ENCODE peak calls at places on chromosomes 1 and 21, in five cellular contexts. One of them, this sample, is unnamed.

GRCh38 chr1:197144570-197145325 is 1.7 kb downstream of the ASPM start:
- DNase-seq in GM23338: no peak
- DNase-seq in right lobe of liver: peak
- DNase-seq in HL-60: no peak
- DNase-seq in left ventricle myocardium inferior: no peak
- DNase-seq in this sample: no peak

GRCh38 chr1:24683713-24684162 is 40.6 kb downstream of the SRRM1 start:
- DNase-seq in right lobe of liver: no peak
- DNase-seq in HL-60: no peak
- DNase-seq in left ventricle myocardium inferior: no peak
- DNase-seq in GM23338: no peak
- DNase-seq in this sample: peak

GRCh38 chr21:42621166-42621827 is 32.1 kb upstream of the PDE9A start:
- DNase-seq in left ventricle myocardium inferior: no peak
- DNase-seq in right lobe of liver: no peak
- DNase-seq in HL-60: no peak
- DNase-seq in GM23338: no peak
- DNase-seq in this sample: peak

GRCh38 chr1:189708674-189709073 is 769.0 kb downstream of the BRINP3 start:
- DNase-seq in right lobe of liver: no peak
- DNase-seq in HL-60: no peak
- DNase-seq in GM23338: peak
- DNase-seq in left ventricle myocardium inferior: no peak
- DNase-seq in this sample: peak

GRCh38 chr1:2801535-2802291 is at the start of gene TTC34:
- DNase-seq in left ventricle myocardium inferior: no peak
- DNase-seq in HL-60: peak
- DNase-seq in GM23338: peak
- DNase-seq in right lobe of liver: no peak
- DNase-seq in this sample: peak

GRCh38 chr1:208207388-208208131 is 36.6 kb downstream of the PLXNA2 start:
- DNase-seq in HL-60: no peak
- DNase-seq in right lobe of liver: peak
- DNase-seq in GM23338: peak
- DNase-seq in left ventricle myocardium inferior: peak
- DNase-seq in this sample: no peak

GRCh38 chr1:150553392-150554085 is 4.3 kb downstream of the ADAMTSL4 start:
- DNase-seq in HL-60: no peak
- DNase-seq in right lobe of liver: peak
- DNase-seq in GM23338: no peak
- DNase-seq in left ventricle myocardium inferior: no peak
- DNase-seq in this sample: peak

GRCh38 chr1:41562328-41562727 is 77.8 kb upstream of the EDN2 start:
- DNase-seq in left ventricle myocardium inferior: no peak
- DNase-seq in HL-60: no peak
- DNase-seq in GM23338: no peak
- DNase-seq in right lobe of liver: no peak
- DNase-seq in this sample: no peak

GRCh38 chr1:109740615-109741373 is at the start of gene GSTM3:
- DNase-seq in GM23338: no peak
- DNase-seq in left ventricle myocardium inferior: no peak
- DNase-seq in right lobe of liver: no peak
- DNase-seq in HL-60: no peak
- DNase-seq in this sample: no peak

GRCh38 chr1:225349826-225350225 is 78.0 kb downstream of the LBR start:
- DNase-seq in GM23338: no peak
- DNase-seq in left ventricle myocardium inferior: no peak
- DNase-seq in right lobe of liver: no peak
- DNase-seq in HL-60: no peak
- DNase-seq in this sample: no peak

GRCh38 chr1:204420039-204421004 is 8.7 kb upstream of the PPP1R15B start:
- DNase-seq in HL-60: no peak
- DNase-seq in left ventricle myocardium inferior: no peak
- DNase-seq in GM23338: peak
- DNase-seq in right lobe of liver: no peak
- DNase-seq in this sample: no peak

GRCh38 chr1:182570611-182570970 is 18.5 kb downstream of the RNASEL start:
- DNase-seq in GM23338: no peak
- DNase-seq in right lobe of liver: no peak
- DNase-seq in left ventricle myocardium inferior: no peak
- DNase-seq in HL-60: no peak
- DNase-seq in this sample: no peak

GRCh38 chr1:153881764-153882163 is 41.0 kb downstream of the GATAD2B start:
- DNase-seq in HL-60: no peak
- DNase-seq in right lobe of liver: peak
- DNase-seq in GM23338: no peak
- DNase-seq in left ventricle myocardium inferior: no peak
- DNase-seq in this sample: no peak

GRCh38 chr1:161307230-161307768 is 2.5 kb downstream of the MPZ start:
- DNase-seq in right lobe of liver: peak
- DNase-seq in left ventricle myocardium inferior: no peak
- DNase-seq in GM23338: no peak
- DNase-seq in HL-60: peak
- DNase-seq in this sample: peak

GRCh38 chr1:18069903-18070302 is 37.7 kb upstream of the IGSF21 start:
- DNase-seq in GM23338: no peak
- DNase-seq in right lobe of liver: no peak
- DNase-seq in left ventricle myocardium inferior: no peak
- DNase-seq in HL-60: no peak
- DNase-seq in this sample: no peak

GRCh38 chr1:6037338-6037762 is 8.3 kb upstream of the KCNAB2 start:
- DNase-seq in GM23338: no peak
- DNase-seq in left ventricle myocardium inferior: no peak
- DNase-seq in right lobe of liver: no peak
- DNase-seq in HL-60: peak
- DNase-seq in this sample: no peak

GRCh38 chr1:232873412-232873811 is 68.2 kb downstream of the MAP10 start:
- DNase-seq in left ventricle myocardium inferior: no peak
- DNase-seq in GM23338: no peak
- DNase-seq in right lobe of liver: no peak
- DNase-seq in HL-60: no peak
- DNase-seq in this sample: no peak

GRCh38 chr1:85321237-85321964 is 45.0 kb upstream of the BCL10 start:
- DNase-seq in HL-60: peak
- DNase-seq in left ventricle myocardium inferior: no peak
- DNase-seq in GM23338: no peak
- DNase-seq in right lobe of liver: no peak
- DNase-seq in this sample: no peak

GRCh38 chr21:37415938-37416337 is 49.4 kb downstream of the DYRK1A start:
- DNase-seq in HL-60: no peak
- DNase-seq in right lobe of liver: no peak
- DNase-seq in left ventricle myocardium inferior: no peak
- DNase-seq in GM23338: no peak
- DNase-seq in this sample: no peak

GRCh38 chr1:117674521-117675400 is 68.9 kb downstream of the TENT5C start:
- DNase-seq in GM23338: no peak
- DNase-seq in right lobe of liver: no peak
- DNase-seq in HL-60: peak
- DNase-seq in left ventricle myocardium inferior: no peak
- DNase-seq in this sample: no peak

GRCh38 chr1:162846256-162847212 is 14.4 kb downstream of the CCDC190 start:
- DNase-seq in left ventricle myocardium inferior: no peak
- DNase-seq in GM23338: no peak
- DNase-seq in HL-60: no peak
- DNase-seq in right lobe of liver: no peak
- DNase-seq in this sample: no peak

GRCh38 chr1:119379117-119379516 is 10.5 kb downstream of the HAO2 start:
- DNase-seq in left ventricle myocardium inferior: no peak
- DNase-seq in right lobe of liver: peak
- DNase-seq in GM23338: no peak
- DNase-seq in HL-60: no peak
- DNase-seq in this sample: no peak

GRCh38 chr1:27519341-27520258 is 29.6 kb upstream of the WASF2 start:
- DNase-seq in GM23338: no peak
- DNase-seq in HL-60: no peak
- DNase-seq in left ventricle myocardium inferior: peak
- DNase-seq in right lobe of liver: peak
- DNase-seq in this sample: peak

GRCh38 chr1:233020441-233020840 is 70.0 kb downstream of the NTPCR start:
- DNase-seq in right lobe of liver: no peak
- DNase-seq in left ventricle myocardium inferior: no peak
- DNase-seq in HL-60: no peak
- DNase-seq in GM23338: no peak
- DNase-seq in this sample: no peak

GRCh38 chr1:162629651-162630050 is 2.6 kb upstream of the DDR2 start:
- DNase-seq in HL-60: no peak
- DNase-seq in GM23338: no peak
- DNase-seq in left ventricle myocardium inferior: no peak
- DNase-seq in right lobe of liver: no peak
- DNase-seq in this sample: no peak

GRCh38 chr1:58887059-58887458 is 103.2 kb upstream of the JUN start:
- DNase-seq in left ventricle myocardium inferior: no peak
- DNase-seq in right lobe of liver: no peak
- DNase-seq in HL-60: no peak
- DNase-seq in GM23338: no peak
- DNase-seq in this sample: no peak

GRCh38 chr1:15236226-15237145 is 10.5 kb upstream of the FHAD1 start:
- DNase-seq in GM23338: no peak
- DNase-seq in left ventricle myocardium inferior: no peak
- DNase-seq in HL-60: no peak
- DNase-seq in right lobe of liver: no peak
- DNase-seq in this sample: no peak

GRCh38 chr1:13860023-13860422 is 160.0 kb downstream of the PRDM2 start:
- DNase-seq in left ventricle myocardium inferior: no peak
- DNase-seq in right lobe of liver: no peak
- DNase-seq in HL-60: no peak
- DNase-seq in GM23338: no peak
- DNase-seq in this sample: no peak

GRCh38 chr1:156647351-156647750 is 5.4 kb downstream of the BCAN start:
- DNase-seq in GM23338: no peak
- DNase-seq in HL-60: no peak
- DNase-seq in left ventricle myocardium inferior: no peak
- DNase-seq in right lobe of liver: no peak
- DNase-seq in this sample: no peak

GRCh38 chr1:18253093-18253492 is 145.5 kb downstream of the IGSF21 start:
- DNase-seq in left ventricle myocardium inferior: no peak
- DNase-seq in right lobe of liver: no peak
- DNase-seq in HL-60: no peak
- DNase-seq in GM23338: no peak
- DNase-seq in this sample: no peak

GRCh38 chr1:81424056-81424455 is 376.7 kb upstream of the ADGRL2 start:
- DNase-seq in right lobe of liver: no peak
- DNase-seq in left ventricle myocardium inferior: no peak
- DNase-seq in GM23338: no peak
- DNase-seq in HL-60: no peak
- DNase-seq in this sample: no peak

GRCh38 chr1:92333668-92334067 is 34.8 kb downstream of the RPAP2 start:
- DNase-seq in HL-60: no peak
- DNase-seq in left ventricle myocardium inferior: no peak
- DNase-seq in GM23338: no peak
- DNase-seq in right lobe of liver: no peak
- DNase-seq in this sample: no peak

GRCh38 chr21:32425628-32426027 is 13.1 kb downstream of the EVA1C start:
- DNase-seq in GM23338: no peak
- DNase-seq in HL-60: no peak
- DNase-seq in right lobe of liver: no peak
- DNase-seq in left ventricle myocardium inferior: no peak
- DNase-seq in this sample: no peak

GRCh38 chr1:45913925-45914501 is 110.6 kb downstream of the MAST2 start:
- DNase-seq in left ventricle myocardium inferior: no peak
- DNase-seq in right lobe of liver: no peak
- DNase-seq in HL-60: no peak
- DNase-seq in GM23338: no peak
- DNase-seq in this sample: no peak

GRCh38 chr1:36450270-36450918 is at the start of gene OSCP1:
- DNase-seq in left ventricle myocardium inferior: peak
- DNase-seq in right lobe of liver: peak
- DNase-seq in GM23338: peak
- DNase-seq in HL-60: peak
- DNase-seq in this sample: peak
- H3K4me3 ChIP-seq in left ventricle myocardium inferior: peak
- H3K4me3 ChIP-seq in right lobe of liver: peak
- H3K4me3 ChIP-seq in GM23338: peak
- H3K4me3 ChIP-seq in HL-60: no peak
- H3K4me3 ChIP-seq in this sample: peak

GRCh38 chr1:25874209-25874608 is 1.3 kb downstream of the PAQR7 start:
- DNase-seq in HL-60: no peak
- DNase-seq in right lobe of liver: no peak
- DNase-seq in left ventricle myocardium inferior: no peak
- DNase-seq in GM23338: no peak
- DNase-seq in this sample: no peak
- H3K4me3 ChIP-seq in HL-60: no peak
- H3K4me3 ChIP-seq in right lobe of liver: no peak
- H3K4me3 ChIP-seq in left ventricle myocardium inferior: peak
- H3K4me3 ChIP-seq in GM23338: peak
- H3K4me3 ChIP-seq in this sample: no peak

GRCh38 chr1:23551849-23552248 is 7.5 kb downstream of the ID3 start:
- DNase-seq in GM23338: no peak
- DNase-seq in left ventricle myocardium inferior: no peak
- DNase-seq in right lobe of liver: no peak
- DNase-seq in HL-60: no peak
- DNase-seq in this sample: no peak
- H3K4me3 ChIP-seq in GM23338: no peak
- H3K4me3 ChIP-seq in left ventricle myocardium inferior: no peak
- H3K4me3 ChIP-seq in right lobe of liver: no peak
- H3K4me3 ChIP-seq in HL-60: no peak
- H3K4me3 ChIP-seq in this sample: no peak

GRCh38 chr1:40057310-40058030 is 16.9 kb downstream of the CAP1 start:
- DNase-seq in GM23338: no peak
- DNase-seq in HL-60: no peak
- DNase-seq in right lobe of liver: no peak
- DNase-seq in left ventricle myocardium inferior: no peak
- DNase-seq in this sample: no peak
- H3K4me3 ChIP-seq in GM23338: no peak
- H3K4me3 ChIP-seq in HL-60: no peak
- H3K4me3 ChIP-seq in right lobe of liver: no peak
- H3K4me3 ChIP-seq in left ventricle myocardium inferior: no peak
- H3K4me3 ChIP-seq in this sample: no peak

GRCh38 chr1:211132681-211133392 is 1.1 kb downstream of the KCNH1 start:
- DNase-seq in left ventricle myocardium inferior: no peak
- DNase-seq in right lobe of liver: no peak
- DNase-seq in GM23338: peak
- DNase-seq in HL-60: no peak
- DNase-seq in this sample: no peak

GRCh38 chr1:211135342-211135950 is 1.5 kb upstream of the KCNH1 start:
- DNase-seq in right lobe of liver: no peak
- DNase-seq in HL-60: peak
- DNase-seq in GM23338: peak
- DNase-seq in left ventricle myocardium inferior: no peak
- DNase-seq in this sample: no peak

GRCh38 chr1:211129790-211130189 is 4.2 kb downstream of the KCNH1 start:
- DNase-seq in GM23338: no peak
- DNase-seq in left ventricle myocardium inferior: no peak
- DNase-seq in HL-60: no peak
- DNase-seq in right lobe of liver: no peak
- DNase-seq in this sample: no peak

GRCh38 chr1:211133841-211134669 is at the start of gene KCNH1:
- DNase-seq in left ventricle myocardium inferior: peak
- DNase-seq in HL-60: peak
- DNase-seq in right lobe of liver: peak
- DNase-seq in GM23338: peak
- DNase-seq in this sample: peak

GRCh38 chr1:211133393-211133840 is 531 bp downstream of the KCNH1 start:
- DNase-seq in right lobe of liver: no peak
- DNase-seq in left ventricle myocardium inferior: no peak
- DNase-seq in GM23338: peak
- DNase-seq in HL-60: no peak
- DNase-seq in this sample: peak
- H3K4me3 ChIP-seq in right lobe of liver: peak
- H3K4me3 ChIP-seq in left ventricle myocardium inferior: peak
- H3K4me3 ChIP-seq in GM23338: peak
- H3K4me3 ChIP-seq in HL-60: no peak
- H3K4me3 ChIP-seq in this sample: peak

This sample was measured in spleen.